ENCODE peak calls at places on chromosome 13, in five cellular contexts. One of them, this sample, is unnamed.

GRCh38 chr13:28282451-28282850 is 144.1 kb downstream of the PAN3 start:
- DNase-seq in uterus: no peak
- DNase-seq in AG04450: no peak
- DNase-seq in heart left ventricle: no peak
- DNase-seq in body of pancreas: no peak
- DNase-seq in this sample: no peak

GRCh38 chr13:93727301-93728141 is 500.9 kb downstream of the GPC6 start:
- DNase-seq in uterus: no peak
- DNase-seq in AG04450: no peak
- DNase-seq in heart left ventricle: no peak
- DNase-seq in body of pancreas: no peak
- DNase-seq in this sample: no peak

GRCh38 chr13:112441779-112442310 is 65.7 kb downstream of the SPACA7 start:
- DNase-seq in uterus: no peak
- DNase-seq in AG04450: no peak
- DNase-seq in heart left ventricle: no peak
- DNase-seq in body of pancreas: no peak
- DNase-seq in this sample: no peak

GRCh38 chr13:112783135-112783945 is 93.5 kb downstream of the ATP11A start:
- DNase-seq in uterus: peak
- DNase-seq in AG04450: peak
- DNase-seq in heart left ventricle: no peak
- DNase-seq in body of pancreas: no peak
- DNase-seq in this sample: no peak

GRCh38 chr13:30618186-30618937 is 642 bp downstream of the USPL1 start:
- DNase-seq in uterus: no peak
- DNase-seq in AG04450: no peak
- DNase-seq in heart left ventricle: no peak
- DNase-seq in body of pancreas: peak
- DNase-seq in this sample: no peak

GRCh38 chr13:96621634-96622033 is 372.6 kb downstream of the OXGR1 start:
- DNase-seq in uterus: no peak
- DNase-seq in AG04450: no peak
- DNase-seq in heart left ventricle: no peak
- DNase-seq in body of pancreas: no peak
- DNase-seq in this sample: no peak

GRCh38 chr13:97005631-97006262 is 11.5 kb upstream of the OXGR1 start:
- DNase-seq in uterus: no peak
- DNase-seq in AG04450: peak
- DNase-seq in heart left ventricle: no peak
- DNase-seq in body of pancreas: no peak
- DNase-seq in this sample: no peak

GRCh38 chr13:100798739-100799361 is 124.3 kb upstream of the TMTC4 start:
- DNase-seq in uterus: no peak
- DNase-seq in AG04450: no peak
- DNase-seq in heart left ventricle: no peak
- DNase-seq in body of pancreas: no peak
- DNase-seq in this sample: no peak

GRCh38 chr13:44763604-44764311 is 187.6 kb upstream of the TSC22D1 start:
- DNase-seq in uterus: peak
- DNase-seq in AG04450: no peak
- DNase-seq in heart left ventricle: peak
- DNase-seq in body of pancreas: peak
- DNase-seq in this sample: no peak

GRCh38 chr13:98411013-98411412 is 165.9 kb downstream of the STK24 start:
- DNase-seq in uterus: no peak
- DNase-seq in AG04450: no peak
- DNase-seq in heart left ventricle: no peak
- DNase-seq in body of pancreas: no peak
- DNase-seq in this sample: no peak

GRCh38 chr13:42769650-42770049 is 11.7 kb upstream of the FAM216B start:
- DNase-seq in uterus: no peak
- DNase-seq in AG04450: no peak
- DNase-seq in heart left ventricle: no peak
- DNase-seq in body of pancreas: no peak
- DNase-seq in this sample: no peak

GRCh38 chr13:102799544-102800144 is 725 bp downstream of the BIVM start:
- DNase-seq in uterus: no peak
- DNase-seq in AG04450: no peak
- DNase-seq in heart left ventricle: peak
- DNase-seq in body of pancreas: peak
- DNase-seq in this sample: no peak

GRCh38 chr13:107295391-107296157 is 727.6 kb upstream of the ARGLU1 start:
- DNase-seq in uterus: no peak
- DNase-seq in AG04450: no peak
- DNase-seq in heart left ventricle: no peak
- DNase-seq in body of pancreas: no peak
- DNase-seq in this sample: no peak

GRCh38 chr13:98938801-98939200 is 39.1 kb downstream of the DOCK9 start:
- DNase-seq in uterus: no peak
- DNase-seq in AG04450: no peak
- DNase-seq in heart left ventricle: no peak
- DNase-seq in body of pancreas: no peak
- DNase-seq in this sample: no peak

GRCh38 chr13:78601886-78602560 is 1.3 kb downstream of the POU4F1 start:
- DNase-seq in uterus: no peak
- DNase-seq in AG04450: no peak
- DNase-seq in heart left ventricle: no peak
- DNase-seq in body of pancreas: no peak
- DNase-seq in this sample: no peak

GRCh38 chr13:23427342-23428182 is 5.9 kb downstream of the SACS start:
- DNase-seq in uterus: peak
- DNase-seq in AG04450: peak
- DNase-seq in heart left ventricle: no peak
- DNase-seq in body of pancreas: peak
- DNase-seq in this sample: no peak

GRCh38 chr13:87680298-87680697 is 9.1 kb downstream of the SLITRK5 start:
- DNase-seq in uterus: no peak
- DNase-seq in AG04450: no peak
- DNase-seq in heart left ventricle: no peak
- DNase-seq in body of pancreas: no peak
- DNase-seq in this sample: no peak

GRCh38 chr13:99357149-99357596 is 50.0 kb upstream of the GPR183 start:
- DNase-seq in uterus: no peak
- DNase-seq in AG04450: peak
- DNase-seq in heart left ventricle: no peak
- DNase-seq in body of pancreas: no peak
- DNase-seq in this sample: no peak

GRCh38 chr13:39452412-39452811 is 150.6 kb downstream of the LHFPL6 start:
- DNase-seq in uterus: no peak
- DNase-seq in AG04450: no peak
- DNase-seq in heart left ventricle: peak
- DNase-seq in body of pancreas: no peak
- DNase-seq in this sample: no peak

GRCh38 chr13:60583911-60584753 is 187.1 kb downstream of the TDRD3 start:
- DNase-seq in uterus: peak
- DNase-seq in AG04450: peak
- DNase-seq in heart left ventricle: no peak
- DNase-seq in body of pancreas: no peak
- DNase-seq in this sample: no peak

GRCh38 chr13:60584976-60585375 is 188.0 kb downstream of the TDRD3 start:
- DNase-seq in uterus: no peak
- DNase-seq in AG04450: no peak
- DNase-seq in heart left ventricle: no peak
- DNase-seq in body of pancreas: no peak
- DNase-seq in this sample: no peak

GRCh38 chr13:60577761-60578160 is 180.7 kb downstream of the TDRD3 start:
- DNase-seq in uterus: no peak
- DNase-seq in AG04450: no peak
- DNase-seq in heart left ventricle: no peak
- DNase-seq in body of pancreas: no peak
- DNase-seq in this sample: no peak

GRCh38 chr13:60583196-60583908 is 186.3 kb downstream of the TDRD3 start:
- DNase-seq in uterus: peak
- DNase-seq in AG04450: no peak
- DNase-seq in heart left ventricle: no peak
- DNase-seq in body of pancreas: no peak
- DNase-seq in this sample: no peak
- H3K4me3 ChIP-seq in uterus: no peak
- H3K4me3 ChIP-seq in AG04450: no peak
- H3K4me3 ChIP-seq in heart left ventricle: no peak
- H3K4me3 ChIP-seq in body of pancreas: no peak
- H3K4me3 ChIP-seq in this sample: no peak

DNA sequence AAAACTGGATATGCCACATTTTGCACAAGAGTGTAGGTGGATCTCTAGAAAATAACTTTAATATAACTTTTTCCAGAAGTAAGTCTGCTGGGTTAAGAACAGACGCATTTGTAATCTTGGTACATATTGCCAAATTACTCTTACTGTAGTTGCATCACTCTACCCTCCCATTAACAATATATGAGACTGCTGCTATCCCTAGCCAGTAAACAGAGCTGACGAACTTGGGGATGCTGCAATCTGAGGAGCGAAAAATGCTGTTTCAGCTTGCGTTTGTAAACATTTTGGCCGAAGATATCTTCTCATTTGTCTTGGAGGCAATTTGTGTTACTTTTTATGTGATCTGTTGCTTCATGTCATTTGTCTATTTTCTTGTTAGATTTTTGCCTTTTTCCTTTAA is 1482.7 kb downstream of the OLFM4 start:
- DNase-seq in uterus: no peak
- DNase-seq in AG04450: no peak
- DNase-seq in heart left ventricle: no peak
- DNase-seq in body of pancreas: no peak
- DNase-seq in this sample: no peak
- H3K4me3 ChIP-seq in uterus: no peak
- H3K4me3 ChIP-seq in AG04450: no peak
- H3K4me3 ChIP-seq in heart left ventricle: no peak
- H3K4me3 ChIP-seq in body of pancreas: no peak
- H3K4me3 ChIP-seq in this sample: no peak

DNA sequence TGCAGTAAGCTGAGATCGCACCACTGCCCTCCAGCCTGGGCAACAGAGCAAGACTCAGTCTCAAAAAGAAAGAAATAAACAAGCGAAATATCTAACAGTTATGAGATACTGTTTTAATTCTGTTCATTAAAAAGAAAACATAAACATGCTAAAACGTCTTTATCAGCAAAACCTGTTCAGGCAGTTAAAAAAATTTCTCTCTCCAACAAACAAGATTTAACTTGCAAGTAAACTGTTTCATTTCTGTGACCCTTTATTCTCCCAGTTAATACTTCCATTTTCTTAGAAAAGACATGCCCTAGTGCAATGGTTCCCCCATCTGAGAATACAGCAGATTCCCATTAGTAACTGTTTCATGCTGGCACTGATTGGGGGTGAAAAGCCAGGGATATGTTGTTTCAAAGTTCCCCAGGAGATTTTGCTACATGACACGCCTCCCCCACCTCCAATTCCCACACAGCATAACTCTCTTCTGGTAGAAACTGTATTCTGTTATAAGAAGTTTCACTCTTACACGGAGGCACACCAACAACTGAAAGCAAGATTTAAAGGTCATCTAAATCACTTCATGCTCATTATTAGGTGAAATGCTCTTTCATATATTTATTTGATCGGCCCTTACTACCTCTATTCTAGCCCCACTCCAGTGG is 24.4 kb downstream of the ELF1 start:
- DNase-seq in uterus: no peak
- DNase-seq in AG04450: no peak
- DNase-seq in heart left ventricle: no peak
- DNase-seq in body of pancreas: no peak
- DNase-seq in this sample: no peak
- H3K4me3 ChIP-seq in uterus: no peak
- H3K4me3 ChIP-seq in AG04450: no peak
- H3K4me3 ChIP-seq in heart left ventricle: no peak
- H3K4me3 ChIP-seq in body of pancreas: no peak
- H3K4me3 ChIP-seq in this sample: no peak

GRCh38 chr13:50643055-50643454 is 200.4 kb downstream of the DLEU7 start:
- DNase-seq in uterus: no peak
- DNase-seq in AG04450: no peak
- DNase-seq in heart left ventricle: no peak
- DNase-seq in body of pancreas: no peak
- DNase-seq in this sample: no peak
- H3K4me3 ChIP-seq in uterus: no peak
- H3K4me3 ChIP-seq in AG04450: no peak
- H3K4me3 ChIP-seq in heart left ventricle: no peak
- H3K4me3 ChIP-seq in body of pancreas: no peak
- H3K4me3 ChIP-seq in this sample: no peak

GRCh38 chr13:114234645-114235421 is at the start of gene CDC16:
- DNase-seq in uterus: peak
- DNase-seq in AG04450: peak
- DNase-seq in heart left ventricle: peak
- DNase-seq in body of pancreas: peak
- DNase-seq in this sample: peak

GRCh38 chr13:114235697-114236096 is 1.0 kb downstream of the CDC16 start:
- DNase-seq in uterus: no peak
- DNase-seq in AG04450: no peak
- DNase-seq in heart left ventricle: no peak
- DNase-seq in body of pancreas: no peak
- DNase-seq in this sample: no peak

GRCh38 chr13:114234266-114234644 is 442 bp upstream of the CDC16 start:
- DNase-seq in uterus: no peak
- DNase-seq in AG04450: no peak
- DNase-seq in heart left ventricle: no peak
- DNase-seq in body of pancreas: no peak
- DNase-seq in this sample: no peak

GRCh38 chr13:114237415-114238112 is 2.9 kb downstream of the CDC16 start:
- DNase-seq in uterus: no peak
- DNase-seq in AG04450: no peak
- DNase-seq in heart left ventricle: no peak
- DNase-seq in body of pancreas: no peak
- DNase-seq in this sample: no peak

DNA sequence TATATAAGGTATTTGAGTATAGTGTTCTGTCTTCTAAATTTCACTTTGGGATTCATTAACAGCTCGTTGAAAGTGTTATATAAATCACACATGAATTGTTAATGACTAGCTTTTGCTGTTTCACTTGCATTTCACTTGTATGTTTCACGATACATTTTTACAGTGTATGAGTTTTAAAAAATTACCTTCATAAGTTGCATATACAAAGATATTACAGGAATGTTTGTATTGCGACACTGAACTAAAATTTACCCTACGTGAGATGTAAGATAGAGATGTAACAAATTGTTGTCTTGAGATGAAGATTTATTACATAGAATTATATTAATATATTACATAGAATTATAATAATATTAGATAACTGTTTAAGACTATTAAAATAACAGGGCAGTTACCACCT is 1.5 kb downstream of the CDC16 start:
- DNase-seq in uterus: no peak
- DNase-seq in AG04450: no peak
- DNase-seq in heart left ventricle: no peak
- DNase-seq in body of pancreas: no peak
- DNase-seq in this sample: no peak
- H3K4me3 ChIP-seq in uterus: peak
- H3K4me3 ChIP-seq in AG04450: peak
- H3K4me3 ChIP-seq in heart left ventricle: peak
- H3K4me3 ChIP-seq in body of pancreas: no peak
- H3K4me3 ChIP-seq in this sample: no peak